ENCODE peak calls at places on chromosomes 5 and 9, in eight cellular contexts. S, T, X, B, Y, O, K and N are unnamed samples.

GRCh38 chr9:132944294-132945185 is at the start of gene TSC1:
- DNase-seq in S (peak; percentile 98), T (peak; percentile 99), X (peak; percentile 84), B (peak; percentile 97), Y (peak; percentile 95), O (peak; percentile 28), K (peak; percentile 95), N (peak; percentile 98)

GRCh38 chr9:37925786-37926736 is 22.1 kb upstream of the SLC25A51 start:
- DNase-seq in S (no peak), T (no peak), X (no peak), B (no peak), Y (no peak), O (no peak), K (no peak), N (no peak)

GRCh38 chr9:34518110-34518616 is 4.6 kb downstream of the ENHO start:
- DNase-seq in S (no peak), T (no peak), X (no peak), B (no peak), Y (no peak), O (no peak), K (no peak), N (no peak)

GRCh38 chr5:125006011-125006685 is 259.7 kb upstream of the ZNF608 start:
- DNase-seq in S (no peak), T (no peak), X (no peak), B (no peak), Y (no peak), O (no peak), K (no peak), N (no peak)

GRCh38 chr5:124418390-124418789 is 328.0 kb downstream of the ZNF608 start:
- DNase-seq in S (no peak), T (no peak), X (no peak), B (no peak), Y (no peak), O (no peak), K (no peak), N (no peak)

GRCh38 chr5:156380846-156381245 is 53.9 kb downstream of the SGCD start:
- DNase-seq in S (no peak), T (no peak), X (no peak), B (no peak), Y (no peak), O (no peak), K (no peak), N (no peak)

GRCh38 chr9:92328225-92328624 is 2.5 kb downstream of the CENPP start:
- DNase-seq in S (no peak), T (no peak), X (peak; percentile 18), B (no peak), Y (peak; percentile 13), O (no peak), K (no peak), N (no peak)

GRCh38 chr5:134053840-134054338 is 49.1 kb upstream of the VDAC1 start:
- DNase-seq in S (peak; percentile 40), T (no peak), X (no peak), B (no peak), Y (no peak), O (no peak), K (no peak), N (no peak)

GRCh38 chr9:88578486-88579362 is 43.7 kb downstream of the NXNL2 start:
- DNase-seq in S (peak; percentile 87), T (peak; percentile 64), X (peak; percentile 68), B (peak; percentile 75), Y (peak; percentile 75), O (peak; percentile 28), K (peak; percentile 73), N (peak; percentile 61)

GRCh38 chr5:8773091-8773615 is 772.7 kb downstream of the SEMA5A start:
- DNase-seq in S (no peak), T (no peak), X (no peak), B (no peak), Y (no peak), O (no peak), K (no peak), N (no peak)

GRCh38 chr5:180156141-180156540 is 52.9 kb downstream of the RASGEF1C start:
- DNase-seq in S (peak; percentile 5), T (no peak), X (no peak), B (no peak), Y (peak; percentile 3), O (no peak), K (no peak), N (no peak)

GRCh38 chr5:172832383-172833315 is 1.4 kb upstream of the ERGIC1 start:
- DNase-seq in S (no peak), T (no peak), X (no peak), B (no peak), Y (no peak), O (no peak), K (no peak), N (no peak)

GRCh38 chr9:86519216-86519615 is 165.0 kb upstream of the TUT7 start:
- DNase-seq in S (no peak), T (no peak), X (no peak), B (no peak), Y (no peak), O (no peak), K (no peak), N (no peak)

GRCh38 chr9:129284607-129285291 is 106.7 kb upstream of the IER5L start:
- DNase-seq in S (no peak), T (no peak), X (no peak), B (no peak), Y (no peak), O (no peak), K (no peak), N (no peak)

GRCh38 chr5:134541736-134542376 is 16.4 kb downstream of the JADE2 start:
- DNase-seq in S (peak; percentile 34), T (no peak), X (peak; percentile 28), B (peak; percentile 37), Y (no peak), O (no peak), K (no peak), N (no peak)

GRCh38 chr9:93097496-93098205 is 1.6 kb downstream of the CARD19 start:
- DNase-seq in S (peak; percentile 51), T (no peak), X (no peak), B (no peak), Y (peak; percentile 49), O (no peak), K (no peak), N (no peak)

GRCh38 chr5:68344447-68345111 is 129.0 kb downstream of the PIK3R1 start:
- DNase-seq in S (no peak), T (no peak), X (no peak), B (peak; percentile 31), Y (peak; percentile 72), O (no peak), K (no peak), N (peak; percentile 53)

GRCh38 chr9:95854386-95855015 is 21.0 kb upstream of the ERCC6L2 start:
- DNase-seq in S (no peak), T (no peak), X (no peak), B (no peak), Y (no peak), O (no peak), K (no peak), N (no peak)

GRCh38 chr9:134236001-134236421 is 71.6 kb upstream of the RNU6ATAC start:
- DNase-seq in S (no peak), T (no peak), X (no peak), B (no peak), Y (no peak), O (no peak), K (peak; percentile 22), N (no peak)

GRCh38 chr9:7394007-7394774 is 405.4 kb downstream of the DMAC1 start:
- DNase-seq in S (no peak), T (no peak), X (no peak), B (no peak), Y (peak; percentile 48), O (no peak), K (no peak), N (no peak)

GRCh38 chr5:142600611-142601360 is 85.1 kb downstream of the FGF1 start:
- DNase-seq in S (no peak), T (no peak), X (no peak), B (no peak), Y (no peak), O (no peak), K (no peak), N (no peak)

GRCh38 chr9:91033802-91034201 is 232.2 kb downstream of the SYK start:
- DNase-seq in S (peak; percentile 46), T (peak; percentile 39), X (no peak), B (peak; percentile 87), Y (no peak), O (no peak), K (no peak), N (peak; percentile 18)

GRCh38 chr5:7856855-7857254 is 5.9 kb upstream of the CFAP90 start:
- DNase-seq in S (no peak), T (no peak), X (peak; percentile 27), B (peak; percentile 24), Y (peak; percentile 58), O (peak; percentile 12), K (no peak), N (no peak)

GRCh38 chr5:36908544-36909260 is 32.1 kb downstream of the NIPBL start:
- DNase-seq in S (no peak), T (no peak), X (no peak), B (no peak), Y (no peak), O (no peak), K (no peak), N (no peak)

GRCh38 chr9:89886281-89886700 is 281.5 kb downstream of the GADD45G start:
- DNase-seq in S (no peak), T (no peak), X (no peak), B (no peak), Y (no peak), O (no peak), K (no peak), N (no peak)

GRCh38 chr5:65774346-65774745 is 52.3 kb downstream of the NLN start:
- DNase-seq in S (no peak), T (no peak), X (no peak), B (peak; percentile 11), Y (no peak), O (no peak), K (peak; percentile 12), N (no peak)

GRCh38 chr9:38277601-38278200 is 114.8 kb upstream of the ALDH1B1 start:
- DNase-seq in S (peak; percentile 32), T (no peak), X (no peak), B (no peak), Y (no peak), O (no peak), K (no peak), N (no peak)